ENCODE peak calls at places on chromosomes 3 and 15, in ten cellular contexts. Q, D, B, E, T, X, O, S, L and K are unnamed samples.

GRCh38 chr3:143648708-143649107 is 199.6 kb downstream of the SLC9A9 start:
- DNase-seq in Q (peak), D (no peak), B (no peak), E (no peak), T (peak), X (no peak), O (no peak), S (no peak), L (peak), K (no peak)

GRCh38 chr3:27319847-27320526 is 49.2 kb downstream of the NEK10 start:
- DNase-seq in Q (no peak), D (no peak), B (no peak), E (no peak), T (no peak), X (peak), O (no peak), S (no peak), L (no peak), K (no peak)

GRCh38 chr3:39934696-39935095 is 125.3 kb downstream of the MYRIP start:
- DNase-seq in Q (no peak), D (no peak), B (no peak), E (no peak), T (no peak), X (no peak), O (no peak), S (no peak), L (no peak), K (no peak)

GRCh38 chr15:63380151-63380827 is 1.4 kb downstream of the CA12 start:
- DNase-seq in Q (no peak), D (no peak), B (no peak), E (no peak), T (no peak), X (no peak), O (peak), S (no peak), L (no peak), K (no peak)

GRCh38 chr3:188680189-188680588 is 491.6 kb upstream of the TPRG1 start:
- DNase-seq in Q (no peak), D (no peak), B (no peak), E (no peak), T (no peak), X (no peak), O (no peak), S (no peak), L (no peak), K (no peak)

GRCh38 chr3:22117751-22118346 is 366.8 kb upstream of the ZNF385D start:
- DNase-seq in Q (no peak), D (no peak), B (no peak), E (no peak), T (no peak), X (no peak), O (peak), S (no peak), L (peak), K (peak)

GRCh38 chr3:177596822-177597271 is 399.6 kb upstream of the TBL1XR1 start:
- DNase-seq in Q (peak), D (no peak), B (no peak), E (no peak), T (no peak), X (no peak), O (peak), S (no peak), L (no peak), K (no peak)

GRCh38 chr15:87609474-87609873 is 647.1 kb downstream of the NTRK3 start:
- DNase-seq in Q (no peak), D (no peak), B (no peak), E (no peak), T (no peak), X (no peak), O (peak), S (no peak), L (no peak), K (no peak)

GRCh38 chr3:187878776-187879524 is 133.7 kb upstream of the BCL6 start:
- DNase-seq in Q (no peak), D (no peak), B (no peak), E (no peak), T (no peak), X (no peak), O (no peak), S (no peak), L (no peak), K (no peak)

GRCh38 chr3:151183253-151183652 is 19.8 kb downstream of the GPR171 start:
- DNase-seq in Q (no peak), D (no peak), B (no peak), E (no peak), T (no peak), X (no peak), O (no peak), S (no peak), L (no peak), K (no peak)

GRCh38 chr3:191329654-191330308 is 545 bp downstream of the UTS2B start:
- DNase-seq in Q (peak), D (peak), B (no peak), E (no peak), T (peak), X (no peak), O (peak), S (no peak), L (peak), K (no peak)

GRCh38 chr3:194615221-194615620 is 18.0 kb downstream of the TMEM44 start:
- DNase-seq in Q (no peak), D (no peak), B (no peak), E (no peak), T (no peak), X (no peak), O (no peak), S (no peak), L (no peak), K (no peak)